ENCODE peak calls at places on chromosomes 7 and 10, in ten cellular contexts. J is GM10248; T is CD4-positive, alpha-beta T cell; M is thoracic aorta; O is mesothelial cell of epicardium; U is cardiac fibroblast; F is K562; N is lower lobe of right lung; Q is osteocyte; Y is spleen. A is an unnamed sample.

GRCh38 chr7:132061931-132062330 is 505.5 kb upstream of the PODXL start:
- DNase-seq in Y (no peak), M (no peak), O (no peak), Q (peak), F (no peak), J (no peak), U (no peak), N (no peak), T (no peak), A (no peak)

GRCh38 chr7:102875700-102876192 is 37.1 kb upstream of the LRRC17 start:
- DNase-seq in O (no peak), J (no peak), Y (no peak), T (no peak), N (no peak), U (peak), F (peak), M (peak), Q (no peak), A (peak)

GRCh38 chr10:71086439-71087080 is 125.8 kb upstream of the UNC5B start:
- DNase-seq in F (no peak), Y (peak), O (no peak), T (no peak), U (no peak), J (peak), N (no peak), M (no peak), Q (peak), A (peak)

GRCh38 chr7:128830231-128831177 is at the start of gene FLNC:
- DNase-seq in F (peak), J (no peak), O (peak), M (no peak), Y (peak), U (peak), N (no peak), T (no peak), Q (no peak), A (peak)

GRCh38 chr7:116447436-116447835 is 52.1 kb upstream of the CAV2 start:
- DNase-seq in F (no peak), U (no peak), N (no peak), Q (no peak), O (no peak), M (no peak), T (no peak), Y (no peak), J (no peak), A (no peak)

GRCh38 chr10:132982301-132982989 is 40.1 kb upstream of the CFAP46 start:
- DNase-seq in M (no peak), N (peak), F (no peak), J (no peak), O (no peak), U (peak), Y (peak), T (no peak), Q (no peak), A (no peak)

GRCh38 chr7:140659727-140660396 is 12.9 kb upstream of the ADCK2 start:
- DNase-seq in Q (no peak), M (no peak), N (no peak), O (no peak), Y (peak), F (no peak), J (no peak), T (no peak), U (no peak), A (no peak)

GRCh38 chr7:108455833-108456677 is at the start of gene NRCAM:
- DNase-seq in N (peak), T (no peak), Q (peak), O (peak), M (no peak), F (peak), J (peak), Y (peak), U (peak), A (no peak)

GRCh38 chr7:41878331-41879112 is 175.6 kb upstream of the INHBA start:
- DNase-seq in Y (no peak), N (no peak), J (no peak), O (no peak), F (no peak), T (no peak), Q (no peak), U (no peak), M (no peak), A (no peak)

GRCh38 chr7:25636871-25637283 is 408.6 kb upstream of the NPVF start:
- DNase-seq in Y (no peak), F (no peak), T (no peak), N (no peak), J (no peak), M (no peak), O (no peak), Q (peak), U (peak), A (no peak)

GRCh38 chr7:21943436-21943835 is 2.3 kb downstream of the CDCA7L start:
- DNase-seq in Y (no peak), T (no peak), N (no peak), J (no peak), O (no peak), Q (no peak), F (no peak), M (no peak), U (no peak), A (no peak)

GRCh38 chr7:154409703-154410311 is 357.6 kb downstream of the DPP6 start:
- DNase-seq in O (no peak), F (peak), T (no peak), N (no peak), U (peak), Y (no peak), M (no peak), J (no peak), Q (no peak), A (no peak)

GRCh38 chr7:87471430-87471829 is 4.0 kb downstream of the ABCB4 start:
- DNase-seq in T (no peak), M (no peak), Y (no peak), Q (no peak), J (no peak), N (no peak), F (no peak), O (no peak), U (no peak), A (no peak)

GRCh38 chr7:22718200-22718711 is 8.7 kb upstream of the IL6 start:
- DNase-seq in Y (no peak), T (no peak), F (peak), J (no peak), O (no peak), U (peak), N (no peak), M (no peak), Q (no peak), A (no peak)

GRCh38 chr7:150631084-150631824 is 931 bp downstream of the GIMAP6 start:
- DNase-seq in M (no peak), Q (no peak), F (no peak), N (peak), Y (peak), J (peak), T (peak), O (no peak), U (no peak), A (no peak)

GRCh38 chr10:75211007-75211735 is 575 bp downstream of the VDAC2 start:
- DNase-seq in N (no peak), J (no peak), Y (no peak), F (peak), Q (no peak), M (no peak), T (peak), O (no peak), U (peak), A (peak)

GRCh38 chr10:18312385-18313145 is 172.3 kb downstream of the CACNB2 start:
- DNase-seq in Q (no peak), F (peak), N (no peak), T (no peak), Y (no peak), J (peak), U (peak), M (no peak), O (no peak), A (no peak)

GRCh38 chr7:74267756-74268565 is 13.8 kb upstream of the RFC2 start:
- DNase-seq in Q (no peak), O (no peak), M (no peak), F (no peak), Y (no peak), U (peak), T (no peak), N (no peak), J (no peak), A (no peak)

GRCh38 chr7:79221211-79221610 is 232.3 kb downstream of the MAGI2 start:
- DNase-seq in J (no peak), Y (no peak), M (no peak), T (no peak), U (no peak), N (no peak), O (no peak), Q (no peak), F (no peak), A (no peak)

GRCh38 chr10:52170776-52171175 is 143.3 kb upstream of the DKK1 start:
- DNase-seq in U (no peak), J (no peak), F (no peak), O (no peak), Y (no peak), T (no peak), M (no peak), Q (no peak), N (no peak), A (no peak)

GRCh38 chr10:52172581-52172980 is 141.5 kb upstream of the DKK1 start:
- DNase-seq in F (no peak), O (no peak), N (no peak), J (no peak), U (peak), T (no peak), Y (no peak), M (no peak), Q (no peak), A (no peak)
- TF ChIP-seq CTCF in F (no peak), O (no peak), N (no peak), J (no peak), U (peak), T (no peak), Y (no peak), M (no peak), Q (peak), A (peak)

GRCh38 chr10:103558916-103559315 is 65.4 kb downstream of the NEURL1 start:
- DNase-seq in U (no peak), Y (no peak), N (no peak), T (no peak), F (no peak), M (no peak), J (no peak), O (no peak), Q (no peak), A (no peak)

GRCh38 chr10:103556383-103557007 is 63.0 kb downstream of the NEURL1 start:
- DNase-seq in F (no peak), N (no peak), J (no peak), T (no peak), M (no peak), U (no peak), Q (no peak), O (no peak), Y (no peak), A (no peak)

GRCh38 chr10:103560886-103561285 is 67.4 kb downstream of the NEURL1 start:
- DNase-seq in Q (no peak), J (no peak), U (no peak), T (no peak), F (no peak), N (no peak), M (no peak), O (no peak), Y (no peak), A (no peak)

GRCh38 chr10:103557455-103557854 is 64.0 kb downstream of the NEURL1 start:
- DNase-seq in T (no peak), N (no peak), M (no peak), O (no peak), U (no peak), Q (no peak), F (no peak), J (no peak), Y (no peak), A (no peak)

DNA sequence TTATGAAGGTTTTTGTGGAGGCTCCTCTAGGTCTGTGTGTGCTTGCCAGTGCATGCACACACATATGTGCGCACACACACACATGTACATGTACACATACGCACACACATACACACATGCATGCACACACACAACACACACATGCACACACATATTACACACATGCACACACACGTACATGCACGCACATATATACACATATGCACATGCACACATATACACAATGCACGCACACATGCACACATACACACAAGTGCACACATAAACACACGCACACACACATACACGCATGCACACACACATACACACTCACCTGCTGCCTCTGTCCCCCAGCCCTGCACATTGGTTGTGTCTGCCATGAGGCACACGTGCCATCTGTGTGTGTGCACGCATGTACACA is 66.3 kb downstream of the NEURL1 start:
- DNase-seq in U (no peak), O (no peak), J (no peak), T (no peak), N (no peak), Y (no peak), M (no peak), F (no peak), Q (no peak), A (no peak)
- TF ChIP-seq CTCF in U (no peak), O (no peak), J (no peak), T (no peak), N (no peak), Y (no peak), M (no peak), F (no peak), Q (no peak), A (no peak)

DNA sequence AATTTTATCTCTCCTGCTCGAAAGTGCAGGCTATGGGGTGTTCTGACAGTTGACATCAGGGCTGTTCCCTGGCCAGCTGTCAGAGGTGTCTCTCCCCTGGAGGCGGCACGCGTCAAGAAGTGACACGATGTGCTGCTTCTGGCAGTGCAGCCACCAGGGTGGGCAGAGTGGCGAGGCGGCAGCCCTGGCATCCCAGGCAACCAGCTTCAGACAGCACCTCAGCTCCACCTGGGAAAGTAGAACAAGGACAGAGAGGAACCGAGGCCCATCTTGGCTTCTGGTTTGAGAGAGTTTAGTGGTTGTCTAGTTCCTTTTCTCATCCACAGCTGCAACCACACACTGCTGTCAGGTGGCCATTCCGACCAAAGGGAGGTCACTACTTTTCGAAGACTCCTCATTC is 380.8 kb upstream of the NRP1 start:
- DNase-seq in O (no peak), N (no peak), F (no peak), T (no peak), J (no peak), M (no peak), Q (no peak), Y (no peak), U (no peak), A (no peak)
- TF ChIP-seq CTCF in O (no peak), N (no peak), F (no peak), T (no peak), J (no peak), M (no peak), Q (no peak), Y (no peak), U (no peak), A (no peak)

GRCh38 chr7:105594034-105594433 is 12.7 kb upstream of the EFCAB10 start:
- DNase-seq in Y (no peak), F (no peak), U (no peak), J (no peak), T (no peak), M (no peak), N (no peak), O (no peak), Q (no peak), A (no peak)
- TF ChIP-seq CTCF in Y (no peak), F (no peak), U (no peak), J (no peak), T (no peak), M (no peak), N (no peak), O (no peak), Q (no peak), A (no peak)

GRCh38 chr7:18003286-18003685 is 24.4 kb downstream of the PRPS1L1 start:
- DNase-seq in Y (no peak), U (no peak), F (no peak), T (no peak), N (no peak), J (no peak), M (no peak), O (no peak), Q (no peak), A (no peak)

GRCh38 chr7:17998692-17999091 is 29.0 kb downstream of the PRPS1L1 start:
- DNase-seq in U (no peak), Y (no peak), J (no peak), T (no peak), M (no peak), Q (no peak), F (no peak), O (no peak), N (no peak), A (no peak)

DNA sequence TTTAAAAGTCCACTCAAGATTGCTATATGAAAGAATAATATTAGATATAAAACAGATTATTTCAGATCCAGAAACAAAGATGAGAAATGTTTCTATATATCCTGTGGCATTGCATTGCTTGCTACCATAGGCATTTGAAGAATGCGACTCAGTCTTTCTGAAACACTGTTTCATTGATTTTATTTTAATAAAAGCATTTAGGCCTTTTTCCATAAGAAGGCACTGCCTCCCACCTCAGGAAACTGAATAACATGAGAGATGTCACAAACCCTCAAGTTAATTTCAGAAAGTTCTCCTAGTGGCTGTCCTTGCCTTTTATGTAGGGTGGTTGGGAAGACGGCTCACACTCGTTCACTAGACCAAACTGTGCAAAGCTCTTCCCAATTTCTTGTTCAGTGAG is 23.3 kb downstream of the PRPS1L1 start:
- DNase-seq in O (no peak), Q (no peak), Y (no peak), T (no peak), N (no peak), J (no peak), U (no peak), M (no peak), F (no peak), A (no peak)
- TF ChIP-seq CTCF in O (no peak), Q (no peak), Y (no peak), T (no peak), N (no peak), J (no peak), U (no peak), M (no peak), F (no peak), A (no peak)

GRCh38 chr7:20153999-20154398 is 63.2 kb downstream of the MACC1 start:
- DNase-seq in Q (no peak), Y (no peak), M (no peak), F (no peak), T (no peak), O (no peak), N (no peak), J (no peak), U (no peak), A (no peak)

GRCh38 chr7:20157456-20157855 is 59.7 kb downstream of the MACC1 start:
- DNase-seq in Q (no peak), J (no peak), O (no peak), N (no peak), U (no peak), M (no peak), F (no peak), Y (no peak), T (no peak), A (no peak)

GRCh38 chr7:20159226-20159747 is 57.9 kb downstream of the MACC1 start:
- DNase-seq in F (no peak), U (no peak), T (no peak), N (no peak), Q (no peak), M (no peak), O (no peak), J (no peak), Y (no peak), A (no peak)

GRCh38 chr7:20153567-20153966 is 63.6 kb downstream of the MACC1 start:
- DNase-seq in N (no peak), J (no peak), F (no peak), Q (no peak), O (no peak), T (no peak), Y (no peak), M (no peak), U (no peak), A (no peak)

GRCh38 chr7:20158684-20159083 is 58.5 kb downstream of the MACC1 start:
- DNase-seq in M (no peak), Y (no peak), Q (no peak), N (no peak), U (peak), T (no peak), O (no peak), J (no peak), F (peak), A (no peak)
- TF ChIP-seq CTCF in M (peak), Y (no peak), Q (peak), N (peak), U (peak), T (no peak), O (no peak), J (peak), F (no peak), A (peak)

GRCh38 chr7:77442631-77443420 is 26.7 kb upstream of the GSAP start:
- DNase-seq in Q (no peak), Y (no peak), F (no peak), M (no peak), U (peak), O (no peak), N (no peak), J (no peak), T (no peak), A (no peak)

GRCh38 chr7:77436889-77437265 is 20.7 kb upstream of the GSAP start:
- DNase-seq in T (no peak), U (no peak), J (no peak), Q (no peak), M (no peak), Y (no peak), F (no peak), O (no peak), N (no peak), A (no peak)

GRCh38 chr7:77444123-77444522 is 28.0 kb upstream of the GSAP start:
- DNase-seq in O (no peak), Y (no peak), M (no peak), N (no peak), Q (no peak), F (no peak), U (no peak), J (no peak), T (no peak), A (no peak)

GRCh38 chr7:77441046-77441445 is 24.9 kb upstream of the GSAP start:
- DNase-seq in Q (no peak), M (no peak), Y (no peak), U (no peak), O (no peak), F (no peak), J (no peak), T (no peak), N (no peak), A (no peak)

GRCh38 chr7:77439572-77439971 is 23.4 kb upstream of the GSAP start:
- DNase-seq in J (no peak), Q (peak), F (peak), U (peak), O (no peak), N (peak), M (no peak), T (no peak), Y (no peak), A (no peak)
- TF ChIP-seq CTCF in J (no peak), Q (peak), F (peak), U (peak), O (no peak), N (peak), M (no peak), T (no peak), Y (peak), A (peak)

DNA sequence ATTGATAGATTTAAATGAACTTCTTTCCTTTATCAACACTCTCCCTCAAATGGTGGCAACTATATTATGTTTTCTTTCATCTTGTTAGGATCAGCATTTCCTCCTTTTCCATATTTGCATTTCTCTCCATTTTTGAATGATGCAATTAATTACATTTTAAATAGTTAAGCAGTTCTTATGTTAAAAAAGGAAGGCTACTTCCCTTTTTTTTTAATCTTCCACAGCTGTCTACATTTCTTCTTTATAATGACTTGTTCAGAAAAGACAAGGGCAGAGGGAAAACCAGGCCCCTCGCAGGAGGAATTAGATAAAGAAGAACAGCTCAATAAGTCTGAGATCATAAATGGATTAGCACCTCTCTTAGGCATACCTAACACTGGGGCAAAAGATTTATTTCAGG is 208.9 kb downstream of the ARL4A start:
- DNase-seq in N (no peak), F (no peak), Q (no peak), M (no peak), Y (no peak), O (no peak), J (no peak), T (no peak), U (no peak), A (no peak)
- TF ChIP-seq CTCF in N (no peak), F (no peak), Q (no peak), M (no peak), Y (no peak), O (no peak), J (no peak), T (no peak), U (no peak), A (no peak)

GRCh38 chr7:20784311-20785210 is 2.1 kb downstream of the SP8 start:
- DNase-seq in Q (no peak), M (no peak), Y (no peak), N (no peak), O (no peak), T (no peak), J (peak), F (no peak), U (no peak), A (no peak)
- TF ChIP-seq CTCF in Q (no peak), M (no peak), Y (no peak), N (no peak), O (no peak), T (no peak), J (no peak), F (no peak), U (no peak), A (no peak)

A was measured in ascending aorta.